ENCODE peak calls at places on chromosomes 7 and 10, in five cellular contexts. One of them, this sample, is unnamed.
A peak's percentile ranks its signal among the peaks of the same experiment; 100 is the strongest.

GRCh38 chr10:117137031-117137910 is 799 bp downstream of the VAX1 start:
- DNase-seq in NCI-H2107: no peak
- DNase-seq in cardiac fibroblast: peak; percentile 22
- DNase-seq in activated naive CD4-positive, alpha-beta T cell treated with anti-CD3 and anti-CD28 coated beads, Interleukin-2, amount 50 U/mL, for 16 hours: no peak
- DNase-seq in GM12864: no peak
- DNase-seq in this sample: no peak

GRCh38 chr7:154864531-154864908 is 138.4 kb downstream of the PAXIP1 start:
- DNase-seq in NCI-H2107: no peak
- DNase-seq in cardiac fibroblast: no peak
- DNase-seq in activated naive CD4-positive, alpha-beta T cell treated with anti-CD3 and anti-CD28 coated beads, Interleukin-2, amount 50 U/mL, for 16 hours: no peak
- DNase-seq in GM12864: no peak
- DNase-seq in this sample: peak; percentile 37

GRCh38 chr7:116897661-116898060 is 35.3 kb downstream of the CAPZA2 start:
- DNase-seq in NCI-H2107: no peak
- DNase-seq in cardiac fibroblast: no peak
- DNase-seq in activated naive CD4-positive, alpha-beta T cell treated with anti-CD3 and anti-CD28 coated beads, Interleukin-2, amount 50 U/mL, for 16 hours: no peak
- DNase-seq in GM12864: no peak
- DNase-seq in this sample: no peak

GRCh38 chr7:24709051-24709450 is 48.2 kb downstream of the GSDME start:
- DNase-seq in NCI-H2107: no peak
- DNase-seq in cardiac fibroblast: no peak
- DNase-seq in activated naive CD4-positive, alpha-beta T cell treated with anti-CD3 and anti-CD28 coated beads, Interleukin-2, amount 50 U/mL, for 16 hours: no peak
- DNase-seq in GM12864: no peak
- DNase-seq in this sample: no peak

GRCh38 chr10:70117646-70118045 is 15.0 kb downstream of the AIFM2 start:
- DNase-seq in NCI-H2107: no peak
- DNase-seq in cardiac fibroblast: no peak
- DNase-seq in activated naive CD4-positive, alpha-beta T cell treated with anti-CD3 and anti-CD28 coated beads, Interleukin-2, amount 50 U/mL, for 16 hours: no peak
- DNase-seq in GM12864: no peak
- DNase-seq in this sample: no peak

GRCh38 chr7:77245015-77245755 is 45.6 kb upstream of the FGL2 start:
- DNase-seq in NCI-H2107: no peak
- DNase-seq in cardiac fibroblast: peak; percentile 23
- DNase-seq in activated naive CD4-positive, alpha-beta T cell treated with anti-CD3 and anti-CD28 coated beads, Interleukin-2, amount 50 U/mL, for 16 hours: no peak
- DNase-seq in GM12864: no peak
- DNase-seq in this sample: no peak

GRCh38 chr7:151261534-151261933 is 13.0 kb upstream of the SMARCD3 start:
- DNase-seq in NCI-H2107: no peak
- DNase-seq in cardiac fibroblast: no peak
- DNase-seq in activated naive CD4-positive, alpha-beta T cell treated with anti-CD3 and anti-CD28 coated beads, Interleukin-2, amount 50 U/mL, for 16 hours: no peak
- DNase-seq in GM12864: no peak
- DNase-seq in this sample: no peak

GRCh38 chr10:21315321-21316220 is 209.9 kb downstream of the SKIDA1 start:
- DNase-seq in NCI-H2107: no peak
- DNase-seq in cardiac fibroblast: peak; percentile 86
- DNase-seq in activated naive CD4-positive, alpha-beta T cell treated with anti-CD3 and anti-CD28 coated beads, Interleukin-2, amount 50 U/mL, for 16 hours: no peak
- DNase-seq in GM12864: no peak
- DNase-seq in this sample: no peak

GRCh38 chr7:27149817-27150567 is 2.4 kb downstream of the HOXA3 start:
- DNase-seq in NCI-H2107: no peak
- DNase-seq in cardiac fibroblast: no peak
- DNase-seq in activated naive CD4-positive, alpha-beta T cell treated with anti-CD3 and anti-CD28 coated beads, Interleukin-2, amount 50 U/mL, for 16 hours: no peak
- DNase-seq in GM12864: no peak
- DNase-seq in this sample: no peak

GRCh38 chr10:34089294-34089693 is 725.8 kb downstream of the PARD3 start:
- DNase-seq in NCI-H2107: no peak
- DNase-seq in cardiac fibroblast: no peak
- DNase-seq in activated naive CD4-positive, alpha-beta T cell treated with anti-CD3 and anti-CD28 coated beads, Interleukin-2, amount 50 U/mL, for 16 hours: no peak
- DNase-seq in GM12864: no peak
- DNase-seq in this sample: no peak

GRCh38 chr7:78607099-78607498 is 808.5 kb downstream of the PHTF2 start:
- DNase-seq in NCI-H2107: no peak
- DNase-seq in cardiac fibroblast: peak; percentile 17
- DNase-seq in activated naive CD4-positive, alpha-beta T cell treated with anti-CD3 and anti-CD28 coated beads, Interleukin-2, amount 50 U/mL, for 16 hours: no peak
- DNase-seq in GM12864: no peak
- DNase-seq in this sample: no peak

GRCh38 chr7:2807846-2808772 is 36.0 kb downstream of the GNA12 start:
- DNase-seq in NCI-H2107: no peak
- DNase-seq in cardiac fibroblast: no peak
- DNase-seq in activated naive CD4-positive, alpha-beta T cell treated with anti-CD3 and anti-CD28 coated beads, Interleukin-2, amount 50 U/mL, for 16 hours: no peak
- DNase-seq in GM12864: no peak
- DNase-seq in this sample: no peak

GRCh38 chr7:24826662-24827020 is 69.4 kb upstream of the GSDME start:
- DNase-seq in NCI-H2107: no peak
- DNase-seq in cardiac fibroblast: peak; percentile 34
- DNase-seq in activated naive CD4-positive, alpha-beta T cell treated with anti-CD3 and anti-CD28 coated beads, Interleukin-2, amount 50 U/mL, for 16 hours: no peak
- DNase-seq in GM12864: no peak
- DNase-seq in this sample: no peak

GRCh38 chr10:73643362-73643761 is 2.1 kb upstream of the MYOZ1 start:
- DNase-seq in NCI-H2107: no peak
- DNase-seq in cardiac fibroblast: no peak
- DNase-seq in activated naive CD4-positive, alpha-beta T cell treated with anti-CD3 and anti-CD28 coated beads, Interleukin-2, amount 50 U/mL, for 16 hours: no peak
- DNase-seq in GM12864: no peak
- DNase-seq in this sample: no peak

GRCh38 chr10:21030096-21030495 is 133.0 kb upstream of the NEBL start:
- DNase-seq in NCI-H2107: no peak
- DNase-seq in cardiac fibroblast: peak; percentile 88
- DNase-seq in activated naive CD4-positive, alpha-beta T cell treated with anti-CD3 and anti-CD28 coated beads, Interleukin-2, amount 50 U/mL, for 16 hours: no peak
- DNase-seq in GM12864: no peak
- DNase-seq in this sample: no peak

GRCh38 chr7:127047521-127047920 is 205.2 kb downstream of the GRM8 start:
- DNase-seq in NCI-H2107: no peak
- DNase-seq in cardiac fibroblast: no peak
- DNase-seq in activated naive CD4-positive, alpha-beta T cell treated with anti-CD3 and anti-CD28 coated beads, Interleukin-2, amount 50 U/mL, for 16 hours: no peak
- DNase-seq in GM12864: no peak
- DNase-seq in this sample: no peak

GRCh38 chr10:58300676-58301075 is 31.7 kb downstream of the CISD1 start:
- DNase-seq in NCI-H2107: no peak
- DNase-seq in cardiac fibroblast: no peak
- DNase-seq in activated naive CD4-positive, alpha-beta T cell treated with anti-CD3 and anti-CD28 coated beads, Interleukin-2, amount 50 U/mL, for 16 hours: no peak
- DNase-seq in GM12864: no peak
- DNase-seq in this sample: no peak

GRCh38 chr7:100785878-100786277 is 41.4 kb downstream of the EPHB4 start:
- DNase-seq in NCI-H2107: no peak
- DNase-seq in cardiac fibroblast: no peak
- DNase-seq in activated naive CD4-positive, alpha-beta T cell treated with anti-CD3 and anti-CD28 coated beads, Interleukin-2, amount 50 U/mL, for 16 hours: no peak
- DNase-seq in GM12864: no peak
- DNase-seq in this sample: no peak

GRCh38 chr10:85606401-85606800 is 760.2 kb downstream of the GRID1 start:
- DNase-seq in NCI-H2107: no peak
- DNase-seq in cardiac fibroblast: no peak
- DNase-seq in activated naive CD4-positive, alpha-beta T cell treated with anti-CD3 and anti-CD28 coated beads, Interleukin-2, amount 50 U/mL, for 16 hours: no peak
- DNase-seq in GM12864: no peak
- DNase-seq in this sample: no peak

GRCh38 chr10:103968441-103969391 is 1.8 kb downstream of the SLK start:
- DNase-seq in NCI-H2107: no peak
- DNase-seq in cardiac fibroblast: peak; percentile 39
- DNase-seq in activated naive CD4-positive, alpha-beta T cell treated with anti-CD3 and anti-CD28 coated beads, Interleukin-2, amount 50 U/mL, for 16 hours: no peak
- DNase-seq in GM12864: no peak
- DNase-seq in this sample: no peak

GRCh38 chr7:22574756-22575517 is 74.9 kb upstream of the STEAP1B start:
- DNase-seq in NCI-H2107: no peak
- DNase-seq in cardiac fibroblast: peak; percentile 44
- DNase-seq in activated naive CD4-positive, alpha-beta T cell treated with anti-CD3 and anti-CD28 coated beads, Interleukin-2, amount 50 U/mL, for 16 hours: no peak
- DNase-seq in GM12864: no peak
- DNase-seq in this sample: no peak

GRCh38 chr10:368579-369255 is 233.5 kb downstream of the ZMYND11 start:
- DNase-seq in NCI-H2107: no peak
- DNase-seq in cardiac fibroblast: no peak
- DNase-seq in activated naive CD4-positive, alpha-beta T cell treated with anti-CD3 and anti-CD28 coated beads, Interleukin-2, amount 50 U/mL, for 16 hours: no peak
- DNase-seq in GM12864: no peak
- DNase-seq in this sample: no peak

GRCh38 chr7:519974-520458 is 370 bp upstream of the PDGFA start:
- DNase-seq in NCI-H2107: no peak
- DNase-seq in cardiac fibroblast: peak; percentile 63
- DNase-seq in activated naive CD4-positive, alpha-beta T cell treated with anti-CD3 and anti-CD28 coated beads, Interleukin-2, amount 50 U/mL, for 16 hours: no peak
- DNase-seq in GM12864: no peak
- DNase-seq in this sample: no peak

GRCh38 chr7:158829021-158829341 is 328 bp downstream of the ESYT2 start:
- DNase-seq in NCI-H2107: peak; percentile 58
- DNase-seq in cardiac fibroblast: peak; percentile 81
- DNase-seq in activated naive CD4-positive, alpha-beta T cell treated with anti-CD3 and anti-CD28 coated beads, Interleukin-2, amount 50 U/mL, for 16 hours: peak; percentile 76
- DNase-seq in GM12864: no peak
- DNase-seq in this sample: no peak

GRCh38 chr10:132493756-132494290 is 43.8 kb upstream of the INPP5A start:
- DNase-seq in NCI-H2107: no peak
- DNase-seq in cardiac fibroblast: no peak
- DNase-seq in activated naive CD4-positive, alpha-beta T cell treated with anti-CD3 and anti-CD28 coated beads, Interleukin-2, amount 50 U/mL, for 16 hours: no peak
- DNase-seq in GM12864: no peak
- DNase-seq in this sample: no peak

GRCh38 chr7:125383324-125383723 is 453.7 kb upstream of the POT1 start:
- DNase-seq in NCI-H2107: no peak
- DNase-seq in cardiac fibroblast: no peak
- DNase-seq in activated naive CD4-positive, alpha-beta T cell treated with anti-CD3 and anti-CD28 coated beads, Interleukin-2, amount 50 U/mL, for 16 hours: no peak
- DNase-seq in GM12864: no peak
- DNase-seq in this sample: no peak

GRCh38 chr10:104318810-104319684 is 19.2 kb downstream of the ITPRIP start:
- DNase-seq in NCI-H2107: no peak
- DNase-seq in cardiac fibroblast: peak; percentile 61
- DNase-seq in activated naive CD4-positive, alpha-beta T cell treated with anti-CD3 and anti-CD28 coated beads, Interleukin-2, amount 50 U/mL, for 16 hours: no peak
- DNase-seq in GM12864: no peak
- DNase-seq in this sample: no peak

GRCh38 chr10:13743101-13743693 is 156.4 kb downstream of the PRPF18 start:
- DNase-seq in NCI-H2107: no peak
- DNase-seq in cardiac fibroblast: no peak
- DNase-seq in activated naive CD4-positive, alpha-beta T cell treated with anti-CD3 and anti-CD28 coated beads, Interleukin-2, amount 50 U/mL, for 16 hours: no peak
- DNase-seq in GM12864: peak; percentile 52
- DNase-seq in this sample: peak; percentile 46

GRCh38 chr10:87862644-87863101 is 660 bp downstream of the KLLN start:
- DNase-seq in NCI-H2107: no peak
- DNase-seq in cardiac fibroblast: no peak
- DNase-seq in activated naive CD4-positive, alpha-beta T cell treated with anti-CD3 and anti-CD28 coated beads, Interleukin-2, amount 50 U/mL, for 16 hours: peak; percentile 74
- DNase-seq in GM12864: peak; percentile 45
- DNase-seq in this sample: no peak

GRCh38 chr7:1103009-1103788 is 15.3 kb downstream of the GPER1 start:
- DNase-seq in NCI-H2107: no peak
- DNase-seq in cardiac fibroblast: no peak
- DNase-seq in activated naive CD4-positive, alpha-beta T cell treated with anti-CD3 and anti-CD28 coated beads, Interleukin-2, amount 50 U/mL, for 16 hours: no peak
- DNase-seq in GM12864: peak; percentile 66
- DNase-seq in this sample: peak; percentile 73

GRCh38 chr7:8597565-8597964 is 164.2 kb downstream of the NXPH1 start:
- DNase-seq in NCI-H2107: peak; percentile 23
- DNase-seq in cardiac fibroblast: no peak
- DNase-seq in activated naive CD4-positive, alpha-beta T cell treated with anti-CD3 and anti-CD28 coated beads, Interleukin-2, amount 50 U/mL, for 16 hours: no peak
- DNase-seq in GM12864: no peak
- DNase-seq in this sample: no peak

GRCh38 chr10:47241256-47241655 is 58.7 kb upstream of the GDF10 start:
- DNase-seq in NCI-H2107: no peak
- DNase-seq in cardiac fibroblast: no peak
- DNase-seq in activated naive CD4-positive, alpha-beta T cell treated with anti-CD3 and anti-CD28 coated beads, Interleukin-2, amount 50 U/mL, for 16 hours: no peak
- DNase-seq in GM12864: no peak
- DNase-seq in this sample: no peak

This sample was measured in GM12878.